ENCODE peak calls at places on chromosomes 12 and 14, in six cellular contexts. Z is NCI-H460; M is activated T-helper 9 cell treated with anti-CD3 and anti-CD28 coated beads, Interleukin-2, amount 50 U/mL, for 16 hours; W is AG20443; N is Calu3; P is stimulated activated CD4-positive, alpha-beta T cell treated with anti-CD3 and anti-CD28 coated beads, Interleukin-4, amount 100 ng/mL, for 48 hours. J is an unnamed sample.

GRCh38 chr12:120376416-120376815 is 7.5 kb upstream of the MSI1 start:
- DNase-seq in W (no peak), Z (no peak), P (no peak), N (no peak), M (no peak), J (no peak)

GRCh38 chr14:80390911-80391310 is 179.6 kb upstream of the DIO2 start:
- DNase-seq in Z (no peak), W (no peak), P (no peak), M (no peak), N (peak), J (peak)

GRCh38 chr12:30100736-30101135 is 317.0 kb upstream of the TMTC1 start:
- DNase-seq in N (no peak), P (no peak), Z (no peak), W (no peak), M (no peak), J (no peak)

GRCh38 chr12:104611671-104612070 is 154.9 kb downstream of the CHST11 start:
- DNase-seq in M (no peak), N (no peak), P (no peak), W (no peak), Z (no peak), J (no peak)

GRCh38 chr14:96062506-96062905 is 23.3 kb downstream of the C14orf132 start:
- DNase-seq in W (no peak), Z (no peak), N (no peak), M (no peak), P (no peak), J (no peak)

GRCh38 chr12:109156586-109156985 is 40.2 kb downstream of the ACACB start:
- DNase-seq in M (no peak), N (no peak), W (no peak), Z (no peak), P (no peak), J (no peak)

GRCh38 chr12:104699489-104700194 is 242.9 kb downstream of the CHST11 start:
- DNase-seq in Z (no peak), P (no peak), W (peak), N (no peak), M (no peak), J (no peak)

GRCh38 chr14:58777541-58777979 is 139.8 kb downstream of the DACT1 start:
- DNase-seq in W (no peak), P (no peak), M (no peak), N (no peak), Z (no peak), J (no peak)

GRCh38 chr14:50232276-50232642 is 881 bp upstream of the SOS2 start:
- DNase-seq in W (no peak), Z (no peak), N (no peak), M (no peak), P (no peak), J (no peak)

GRCh38 chr12:70576341-70577282 is 60.6 kb downstream of the PTPRB start:
- DNase-seq in P (no peak), M (no peak), W (peak), N (peak), Z (peak), J (peak)

J was measured in HTR-8/SVneo.